ENCODE peak calls at places on chromosome 20, in nine cellular contexts. One of them, this sample, is unnamed.

GRCh38 chr20:48819813-48820648 is 7.8 kb downstream of the PREX1 start:
- DNase-seq in left ventricle myocardium inferior: no peak
- DNase-seq in cardiac muscle cell: no peak
- DNase-seq in lung: no peak
- DNase-seq in epithelial cell of esophagus: no peak
- DNase-seq in A549: no peak
- DNase-seq in stomach: no peak
- DNase-seq in fibroblast of mammary gland: no peak
- DNase-seq in upper lobe of left lung: no peak
- DNase-seq in this sample: no peak

GRCh38 chr20:25020901-25021301 is 28.4 kb upstream of the APMAP start:
- DNase-seq in left ventricle myocardium inferior: peak
- DNase-seq in cardiac muscle cell: no peak
- DNase-seq in lung: no peak
- DNase-seq in epithelial cell of esophagus: no peak
- DNase-seq in A549: no peak
- DNase-seq in stomach: peak
- DNase-seq in fibroblast of mammary gland: no peak
- DNase-seq in upper lobe of left lung: no peak
- DNase-seq in this sample: no peak

GRCh38 chr20:2986466-2986865 is 57.0 kb upstream of the GNRH2 start:
- DNase-seq in left ventricle myocardium inferior: no peak
- DNase-seq in cardiac muscle cell: peak
- DNase-seq in lung: peak
- DNase-seq in epithelial cell of esophagus: peak
- DNase-seq in A549: no peak
- DNase-seq in stomach: no peak
- DNase-seq in fibroblast of mammary gland: peak
- DNase-seq in upper lobe of left lung: no peak
- DNase-seq in this sample: no peak

GRCh38 chr20:46222521-46223007 is 85.7 kb downstream of the CDH22 start:
- DNase-seq in left ventricle myocardium inferior: peak
- DNase-seq in cardiac muscle cell: peak
- DNase-seq in lung: no peak
- DNase-seq in epithelial cell of esophagus: no peak
- DNase-seq in A549: no peak
- DNase-seq in stomach: peak
- DNase-seq in fibroblast of mammary gland: no peak
- DNase-seq in upper lobe of left lung: no peak
- DNase-seq in this sample: no peak

GRCh38 chr20:22576733-22577514 is 7.4 kb downstream of the FOXA2 start:
- DNase-seq in left ventricle myocardium inferior: no peak
- DNase-seq in cardiac muscle cell: no peak
- DNase-seq in lung: no peak
- DNase-seq in epithelial cell of esophagus: no peak
- DNase-seq in A549: no peak
- DNase-seq in stomach: no peak
- DNase-seq in fibroblast of mammary gland: no peak
- DNase-seq in upper lobe of left lung: peak
- DNase-seq in this sample: no peak

GRCh38 chr20:33994624-33994913 is 858 bp downstream of the RALY start:
- DNase-seq in left ventricle myocardium inferior: no peak
- DNase-seq in cardiac muscle cell: no peak
- DNase-seq in lung: no peak
- DNase-seq in epithelial cell of esophagus: no peak
- DNase-seq in A549: no peak
- DNase-seq in stomach: no peak
- DNase-seq in fibroblast of mammary gland: no peak
- DNase-seq in upper lobe of left lung: no peak
- DNase-seq in this sample: no peak

GRCh38 chr20:37567671-37568588 is 40.3 kb upstream of the BLCAP start:
- DNase-seq in left ventricle myocardium inferior: no peak
- DNase-seq in cardiac muscle cell: peak
- DNase-seq in lung: no peak
- DNase-seq in epithelial cell of esophagus: no peak
- DNase-seq in A549: no peak
- DNase-seq in stomach: no peak
- DNase-seq in fibroblast of mammary gland: no peak
- DNase-seq in upper lobe of left lung: no peak
- DNase-seq in this sample: no peak

GRCh38 chr20:62202083-62202395 is 18.0 kb downstream of the HRH3 start:
- DNase-seq in left ventricle myocardium inferior: no peak
- DNase-seq in cardiac muscle cell: no peak
- DNase-seq in lung: no peak
- DNase-seq in epithelial cell of esophagus: no peak
- DNase-seq in A549: no peak
- DNase-seq in stomach: no peak
- DNase-seq in fibroblast of mammary gland: peak
- DNase-seq in upper lobe of left lung: no peak
- DNase-seq in this sample: no peak

GRCh38 chr20:62800314-62801259 is 4.0 kb upstream of the OGFR start:
- DNase-seq in left ventricle myocardium inferior: no peak
- DNase-seq in cardiac muscle cell: no peak
- DNase-seq in lung: no peak
- DNase-seq in epithelial cell of esophagus: no peak
- DNase-seq in A549: no peak
- DNase-seq in stomach: no peak
- DNase-seq in fibroblast of mammary gland: no peak
- DNase-seq in upper lobe of left lung: no peak
- DNase-seq in this sample: no peak

GRCh38 chr20:56400001-56400640 is 7.7 kb downstream of the CSTF1 start:
- DNase-seq in left ventricle myocardium inferior: no peak
- DNase-seq in cardiac muscle cell: peak
- DNase-seq in lung: peak
- DNase-seq in epithelial cell of esophagus: peak
- DNase-seq in A549: peak
- DNase-seq in stomach: peak
- DNase-seq in fibroblast of mammary gland: peak
- DNase-seq in upper lobe of left lung: no peak
- DNase-seq in this sample: peak

GRCh38 chr20:6395695-6396094 is 272.9 kb upstream of the FERMT1 start:
- DNase-seq in left ventricle myocardium inferior: no peak
- DNase-seq in cardiac muscle cell: peak
- DNase-seq in lung: no peak
- DNase-seq in epithelial cell of esophagus: peak
- DNase-seq in A549: peak
- DNase-seq in stomach: no peak
- DNase-seq in fibroblast of mammary gland: no peak
- DNase-seq in upper lobe of left lung: no peak
- DNase-seq in this sample: no peak

GRCh38 chr20:19964289-19965263 is 52.6 kb upstream of the NAA20 start:
- DNase-seq in left ventricle myocardium inferior: peak
- DNase-seq in cardiac muscle cell: peak
- DNase-seq in lung: peak
- DNase-seq in epithelial cell of esophagus: peak
- DNase-seq in A549: peak
- DNase-seq in stomach: peak
- DNase-seq in fibroblast of mammary gland: peak
- DNase-seq in upper lobe of left lung: no peak
- DNase-seq in this sample: no peak

GRCh38 chr20:53865905-53866786 is 204.2 kb downstream of the BCAS1 start:
- DNase-seq in left ventricle myocardium inferior: no peak
- DNase-seq in cardiac muscle cell: peak
- DNase-seq in lung: no peak
- DNase-seq in epithelial cell of esophagus: peak
- DNase-seq in A549: peak
- DNase-seq in stomach: peak
- DNase-seq in fibroblast of mammary gland: peak
- DNase-seq in upper lobe of left lung: no peak
- DNase-seq in this sample: peak

GRCh38 chr20:621115-621756 is 11.1 kb upstream of the TCF15 start:
- DNase-seq in left ventricle myocardium inferior: no peak
- DNase-seq in cardiac muscle cell: no peak
- DNase-seq in lung: no peak
- DNase-seq in epithelial cell of esophagus: peak
- DNase-seq in A549: no peak
- DNase-seq in stomach: no peak
- DNase-seq in fibroblast of mammary gland: peak
- DNase-seq in upper lobe of left lung: no peak
- DNase-seq in this sample: no peak

GRCh38 chr20:25223179-25223661 is 24.7 kb upstream of the PYGB start:
- DNase-seq in left ventricle myocardium inferior: no peak
- DNase-seq in cardiac muscle cell: peak
- DNase-seq in lung: no peak
- DNase-seq in epithelial cell of esophagus: peak
- DNase-seq in A549: peak
- DNase-seq in stomach: peak
- DNase-seq in fibroblast of mammary gland: peak
- DNase-seq in upper lobe of left lung: peak
- DNase-seq in this sample: no peak

GRCh38 chr20:445514-446336 is 16.6 kb downstream of the TBC1D20 start:
- DNase-seq in left ventricle myocardium inferior: no peak
- DNase-seq in cardiac muscle cell: no peak
- DNase-seq in lung: peak
- DNase-seq in epithelial cell of esophagus: no peak
- DNase-seq in A549: peak
- DNase-seq in stomach: peak
- DNase-seq in fibroblast of mammary gland: no peak
- DNase-seq in upper lobe of left lung: no peak
- DNase-seq in this sample: no peak

GRCh38 chr20:47498606-47499005 is 3.1 kb upstream of the NCOA3 start:
- DNase-seq in left ventricle myocardium inferior: no peak
- DNase-seq in cardiac muscle cell: no peak
- DNase-seq in lung: no peak
- DNase-seq in epithelial cell of esophagus: no peak
- DNase-seq in A549: no peak
- DNase-seq in stomach: no peak
- DNase-seq in fibroblast of mammary gland: no peak
- DNase-seq in upper lobe of left lung: no peak
- DNase-seq in this sample: no peak

GRCh38 chr20:33859751-33860150 is 48.6 kb downstream of the CHMP4B start:
- DNase-seq in left ventricle myocardium inferior: no peak
- DNase-seq in cardiac muscle cell: no peak
- DNase-seq in lung: no peak
- DNase-seq in epithelial cell of esophagus: no peak
- DNase-seq in A549: no peak
- DNase-seq in stomach: no peak
- DNase-seq in fibroblast of mammary gland: no peak
- DNase-seq in upper lobe of left lung: no peak
- DNase-seq in this sample: no peak

GRCh38 chr20:10225439-10226080 is 6.9 kb downstream of the SNAP25 start:
- DNase-seq in left ventricle myocardium inferior: no peak
- DNase-seq in cardiac muscle cell: peak
- DNase-seq in lung: no peak
- DNase-seq in epithelial cell of esophagus: no peak
- DNase-seq in A549: peak
- DNase-seq in stomach: no peak
- DNase-seq in fibroblast of mammary gland: peak
- DNase-seq in upper lobe of left lung: no peak
- DNase-seq in this sample: no peak
- TF ChIP-seq CTCF in left ventricle myocardium inferior: no peak
- TF ChIP-seq CTCF in cardiac muscle cell: peak
- TF ChIP-seq CTCF in lung: no peak
- TF ChIP-seq CTCF in epithelial cell of esophagus: peak
- TF ChIP-seq CTCF in A549: peak
- TF ChIP-seq CTCF in stomach: no peak
- TF ChIP-seq CTCF in fibroblast of mammary gland: peak
- TF ChIP-seq CTCF in upper lobe of left lung: no peak
- TF ChIP-seq CTCF in this sample: peak

DNA sequence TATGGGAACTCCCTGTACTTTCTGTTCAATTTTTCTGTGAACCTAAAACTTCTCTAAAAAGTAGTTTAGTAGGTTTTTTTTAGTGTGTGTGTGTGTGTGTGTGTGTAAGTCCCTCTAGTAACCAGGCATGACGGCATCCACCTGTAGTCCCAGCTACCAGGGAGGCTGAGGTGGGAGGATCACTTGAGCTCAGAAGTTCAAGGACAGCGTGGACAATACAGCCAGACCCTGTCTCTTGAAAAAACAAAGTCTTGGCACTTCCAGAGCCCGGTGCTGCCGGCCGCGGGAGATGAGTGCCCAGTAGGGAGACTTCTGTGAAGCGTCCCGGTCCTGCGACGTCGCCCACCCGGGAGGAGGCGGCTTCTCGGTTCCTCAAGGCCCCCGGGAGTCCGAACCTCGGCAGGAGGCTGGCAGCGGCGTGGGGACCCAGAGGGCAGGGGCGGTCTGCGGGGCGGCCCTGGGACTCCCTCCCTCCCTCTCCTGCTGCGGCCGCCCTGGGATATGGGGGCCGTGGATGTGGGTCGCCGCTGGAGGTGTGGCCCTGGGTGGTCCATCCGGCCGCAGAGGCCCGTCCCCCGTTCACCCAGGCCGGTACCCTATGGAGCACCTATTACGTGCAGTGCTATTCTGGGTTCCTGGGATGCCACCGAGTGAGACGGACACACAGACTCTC is 78.0 kb upstream of the SIRPG start:
- DNase-seq in left ventricle myocardium inferior: no peak
- DNase-seq in cardiac muscle cell: no peak
- DNase-seq in lung: no peak
- DNase-seq in epithelial cell of esophagus: no peak
- DNase-seq in A549: no peak
- DNase-seq in stomach: no peak
- DNase-seq in fibroblast of mammary gland: no peak
- DNase-seq in upper lobe of left lung: peak
- DNase-seq in this sample: no peak
- TF ChIP-seq CTCF in left ventricle myocardium inferior: no peak
- TF ChIP-seq CTCF in cardiac muscle cell: no peak
- TF ChIP-seq CTCF in lung: no peak
- TF ChIP-seq CTCF in epithelial cell of esophagus: no peak
- TF ChIP-seq CTCF in A549: no peak
- TF ChIP-seq CTCF in stomach: no peak
- TF ChIP-seq CTCF in fibroblast of mammary gland: no peak
- TF ChIP-seq CTCF in upper lobe of left lung: no peak
- TF ChIP-seq CTCF in this sample: no peak

GRCh38 chr20:50338479-50339195 is 148.0 kb downstream of the CEBPB start:
- DNase-seq in left ventricle myocardium inferior: no peak
- DNase-seq in cardiac muscle cell: peak
- DNase-seq in lung: no peak
- DNase-seq in epithelial cell of esophagus: no peak
- DNase-seq in A549: no peak
- DNase-seq in stomach: no peak
- DNase-seq in fibroblast of mammary gland: no peak
- DNase-seq in upper lobe of left lung: no peak
- DNase-seq in this sample: no peak
- TF ChIP-seq CTCF in left ventricle myocardium inferior: no peak
- TF ChIP-seq CTCF in cardiac muscle cell: no peak
- TF ChIP-seq CTCF in lung: no peak
- TF ChIP-seq CTCF in epithelial cell of esophagus: no peak
- TF ChIP-seq CTCF in A549: no peak
- TF ChIP-seq CTCF in stomach: no peak
- TF ChIP-seq CTCF in fibroblast of mammary gland: no peak
- TF ChIP-seq CTCF in upper lobe of left lung: no peak
- TF ChIP-seq CTCF in this sample: no peak

DNA sequence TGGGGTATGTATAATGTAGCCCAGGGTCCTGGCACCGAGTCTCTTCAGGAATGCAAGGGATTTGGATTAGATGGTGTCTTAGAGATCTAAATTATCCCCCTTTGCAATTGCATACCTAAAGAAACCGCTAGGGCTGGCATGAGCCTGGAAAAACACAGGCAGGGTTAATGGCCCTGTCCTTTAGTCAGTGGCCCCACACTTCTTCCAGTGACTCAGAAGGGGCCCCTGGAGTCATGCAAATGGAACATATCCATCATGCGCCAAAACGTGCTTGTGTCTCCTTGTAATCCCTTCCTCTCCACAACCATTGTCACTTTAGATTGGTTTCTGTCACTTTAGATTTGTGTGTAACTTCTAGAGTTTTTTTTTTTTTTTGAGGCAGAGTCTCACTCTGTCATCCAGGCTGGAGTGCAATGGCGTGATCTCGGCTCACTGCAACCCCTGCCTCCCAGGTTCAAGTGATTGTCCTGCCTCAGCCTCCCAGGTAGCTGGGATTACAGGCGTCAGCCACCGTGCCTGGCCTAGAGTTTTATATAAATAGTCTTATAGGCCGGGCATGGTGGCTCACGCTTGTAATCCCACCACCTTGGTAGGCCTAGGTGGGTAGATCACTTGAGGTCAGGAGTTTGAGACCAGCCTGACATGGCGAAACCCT is 8.7 kb upstream of the MYBL2 start:
- DNase-seq in left ventricle myocardium inferior: no peak
- DNase-seq in cardiac muscle cell: peak
- DNase-seq in lung: no peak
- DNase-seq in epithelial cell of esophagus: peak
- DNase-seq in A549: peak
- DNase-seq in stomach: no peak
- DNase-seq in fibroblast of mammary gland: peak
- DNase-seq in upper lobe of left lung: no peak
- DNase-seq in this sample: no peak
- TF ChIP-seq CTCF in left ventricle myocardium inferior: no peak
- TF ChIP-seq CTCF in cardiac muscle cell: no peak
- TF ChIP-seq CTCF in lung: no peak
- TF ChIP-seq CTCF in epithelial cell of esophagus: peak
- TF ChIP-seq CTCF in A549: no peak
- TF ChIP-seq CTCF in stomach: peak
- TF ChIP-seq CTCF in fibroblast of mammary gland: no peak
- TF ChIP-seq CTCF in upper lobe of left lung: no peak
- TF ChIP-seq CTCF in this sample: no peak